ENCODE peak calls at places on chromosome 7, in four cellular contexts. One of them, this sample, is unnamed.

GRCh38 chr7:149734514-149735075 is 38.8 kb downstream of the ZNF467 start:
- DNase-seq in dorsolateral prefrontal cortex: no peak
- DNase-seq in Panc1: no peak
- DNase-seq in AG04450: no peak
- DNase-seq in this sample: no peak

GRCh38 chr7:43697690-43698089 is 31.6 kb downstream of the COA1 start:
- DNase-seq in dorsolateral prefrontal cortex: no peak
- DNase-seq in Panc1: no peak
- DNase-seq in AG04450: no peak
- DNase-seq in this sample: no peak

GRCh38 chr7:128455556-128456254 is at the start of gene HILPDA:
- DNase-seq in dorsolateral prefrontal cortex: peak; percentile 90
- DNase-seq in Panc1: no peak
- DNase-seq in AG04450: peak; percentile 80
- DNase-seq in this sample: peak; percentile 88

GRCh38 chr7:16668978-16669377 is 23.0 kb downstream of the BZW2 start:
- DNase-seq in dorsolateral prefrontal cortex: no peak
- DNase-seq in Panc1: no peak
- DNase-seq in AG04450: no peak
- DNase-seq in this sample: no peak

GRCh38 chr7:42285383-42285824 is 48.4 kb upstream of the GLI3 start:
- DNase-seq in dorsolateral prefrontal cortex: no peak
- DNase-seq in Panc1: no peak
- DNase-seq in AG04450: no peak
- DNase-seq in this sample: no peak

GRCh38 chr7:22842383-22842903 is 19.8 kb upstream of the TOMM7 start:
- DNase-seq in dorsolateral prefrontal cortex: no peak
- DNase-seq in Panc1: no peak
- DNase-seq in AG04450: no peak
- DNase-seq in this sample: no peak

GRCh38 chr7:117393781-117394180 is 33.5 kb downstream of the ASZ1 start:
- DNase-seq in dorsolateral prefrontal cortex: no peak
- DNase-seq in Panc1: no peak
- DNase-seq in AG04450: no peak
- DNase-seq in this sample: no peak

GRCh38 chr7:6564091-6564770 is 13.0 kb upstream of the GRID2IP start:
- DNase-seq in dorsolateral prefrontal cortex: peak; percentile 86
- DNase-seq in Panc1: no peak
- DNase-seq in AG04450: no peak
- DNase-seq in this sample: no peak

GRCh38 chr7:124459101-124460052 is 306.2 kb downstream of the GPR37 start:
- DNase-seq in dorsolateral prefrontal cortex: no peak
- DNase-seq in Panc1: no peak
- DNase-seq in AG04450: peak; percentile 79
- DNase-seq in this sample: no peak

GRCh38 chr7:28579571-28579970 is 167.3 kb downstream of the CREB5 start:
- DNase-seq in dorsolateral prefrontal cortex: no peak
- DNase-seq in Panc1: no peak
- DNase-seq in AG04450: no peak
- DNase-seq in this sample: no peak

GRCh38 chr7:2024227-2024918 is 208.4 kb downstream of the MAD1L1 start:
- DNase-seq in dorsolateral prefrontal cortex: no peak
- DNase-seq in Panc1: no peak
- DNase-seq in AG04450: no peak
- DNase-seq in this sample: no peak

GRCh38 chr7:4470246-4470645 is 211.8 kb upstream of the FOXK1 start:
- DNase-seq in dorsolateral prefrontal cortex: no peak
- DNase-seq in Panc1: no peak
- DNase-seq in AG04450: no peak
- DNase-seq in this sample: no peak

GRCh38 chr7:78490526-78490925 is 692.0 kb downstream of the PHTF2 start:
- DNase-seq in dorsolateral prefrontal cortex: no peak
- DNase-seq in Panc1: no peak
- DNase-seq in AG04450: no peak
- DNase-seq in this sample: no peak

GRCh38 chr7:38839846-38840245 is 69.1 kb downstream of the VPS41 start:
- DNase-seq in dorsolateral prefrontal cortex: no peak
- DNase-seq in Panc1: no peak
- DNase-seq in AG04450: no peak
- DNase-seq in this sample: no peak

GRCh38 chr7:729154-730000 is 2.3 kb upstream of the PRKAR1B start:
- DNase-seq in dorsolateral prefrontal cortex: no peak
- DNase-seq in Panc1: no peak
- DNase-seq in AG04450: no peak
- DNase-seq in this sample: no peak

GRCh38 chr7:116446179-116446855 is 53.2 kb upstream of the CAV2 start:
- DNase-seq in dorsolateral prefrontal cortex: no peak
- DNase-seq in Panc1: no peak
- DNase-seq in AG04450: no peak
- DNase-seq in this sample: no peak

GRCh38 chr7:107045980-107046379 is 1.5 kb downstream of the PRKAR2B start:
- DNase-seq in dorsolateral prefrontal cortex: no peak
- DNase-seq in Panc1: no peak
- DNase-seq in AG04450: peak; percentile 11
- DNase-seq in this sample: no peak

GRCh38 chr7:369981-370621 is 80.1 kb downstream of the FOXL3 start:
- DNase-seq in dorsolateral prefrontal cortex: no peak
- DNase-seq in Panc1: no peak
- DNase-seq in AG04450: no peak
- DNase-seq in this sample: no peak

GRCh38 chr7:110948280-110948679 is 142.6 kb upstream of the LRRN3 start:
- DNase-seq in dorsolateral prefrontal cortex: no peak
- DNase-seq in Panc1: no peak
- DNase-seq in AG04450: no peak
- DNase-seq in this sample: no peak

GRCh38 chr7:159050703-159051102 is 94.0 kb downstream of the VIPR2 start:
- DNase-seq in dorsolateral prefrontal cortex: no peak
- DNase-seq in Panc1: no peak
- DNase-seq in AG04450: no peak
- DNase-seq in this sample: no peak

GRCh38 chr7:31114593-31115343 is 62.7 kb downstream of the ADCYAP1R1 start:
- DNase-seq in dorsolateral prefrontal cortex: peak; percentile 71
- DNase-seq in Panc1: no peak
- DNase-seq in AG04450: no peak
- DNase-seq in this sample: no peak

GRCh38 chr7:32518534-32519140 is 23.3 kb downstream of the AVL9 start:
- DNase-seq in dorsolateral prefrontal cortex: no peak
- DNase-seq in Panc1: no peak
- DNase-seq in AG04450: no peak
- DNase-seq in this sample: no peak

GRCh38 chr7:77415822-77416620 is at the start of gene GSAP:
- DNase-seq in dorsolateral prefrontal cortex: peak; percentile 37
- DNase-seq in Panc1: no peak
- DNase-seq in AG04450: no peak
- DNase-seq in this sample: no peak

GRCh38 chr7:140621326-140622035 is 19.1 kb downstream of the DENND2A start:
- DNase-seq in dorsolateral prefrontal cortex: no peak
- DNase-seq in Panc1: no peak
- DNase-seq in AG04450: no peak
- DNase-seq in this sample: no peak

GRCh38 chr7:78412216-78412858 is 613.8 kb downstream of the PHTF2 start:
- DNase-seq in dorsolateral prefrontal cortex: no peak
- DNase-seq in Panc1: no peak
- DNase-seq in AG04450: no peak
- DNase-seq in this sample: no peak

GRCh38 chr7:115558186-115558585 is 472.4 kb downstream of the TFEC start:
- DNase-seq in dorsolateral prefrontal cortex: no peak
- DNase-seq in Panc1: no peak
- DNase-seq in AG04450: no peak
- DNase-seq in this sample: no peak

GRCh38 chr7:78402096-78402495 is 603.5 kb downstream of the PHTF2 start:
- DNase-seq in dorsolateral prefrontal cortex: no peak
- DNase-seq in Panc1: no peak
- DNase-seq in AG04450: no peak
- DNase-seq in this sample: no peak

GRCh38 chr7:51455086-51455485 is 138.5 kb upstream of the COBL start:
- DNase-seq in dorsolateral prefrontal cortex: no peak
- DNase-seq in Panc1: no peak
- DNase-seq in AG04450: no peak
- DNase-seq in this sample: no peak

GRCh38 chr7:16071246-16071857 is 350.0 kb downstream of the CRPPA start:
- DNase-seq in dorsolateral prefrontal cortex: peak; percentile 5
- DNase-seq in Panc1: peak; percentile 39
- DNase-seq in AG04450: peak; percentile 41
- DNase-seq in this sample: no peak

GRCh38 chr7:80548790-80549530 is 37.1 kb upstream of the GNAT3 start:
- DNase-seq in dorsolateral prefrontal cortex: no peak
- DNase-seq in Panc1: no peak
- DNase-seq in AG04450: no peak
- DNase-seq in this sample: no peak

GRCh38 chr7:3482147-3482921 is 181.3 kb downstream of the SDK1 start:
- DNase-seq in dorsolateral prefrontal cortex: no peak
- DNase-seq in Panc1: peak; percentile 70
- DNase-seq in AG04450: peak; percentile 3
- DNase-seq in this sample: no peak

GRCh38 chr7:34687529-34687928 is 29.5 kb downstream of the NPSR1 start:
- DNase-seq in dorsolateral prefrontal cortex: no peak
- DNase-seq in Panc1: no peak
- DNase-seq in AG04450: no peak
- DNase-seq in this sample: no peak

GRCh38 chr7:158366916-158367633 is 220.5 kb downstream of the PTPRN2 start:
- DNase-seq in dorsolateral prefrontal cortex: peak; percentile 21
- DNase-seq in Panc1: no peak
- DNase-seq in AG04450: no peak
- DNase-seq in this sample: no peak

GRCh38 chr7:41097501-41097900 is 605.4 kb downstream of the INHBA start:
- DNase-seq in dorsolateral prefrontal cortex: no peak
- DNase-seq in Panc1: no peak
- DNase-seq in AG04450: peak; percentile 61
- DNase-seq in this sample: peak; percentile 92

GRCh38 chr7:111018960-111019835 is 71.7 kb upstream of the LRRN3 start:
- DNase-seq in dorsolateral prefrontal cortex: no peak
- DNase-seq in Panc1: no peak
- DNase-seq in AG04450: no peak
- DNase-seq in this sample: no peak

GRCh38 chr7:17530741-17531417 is 232.4 kb downstream of the AHR start:
- DNase-seq in dorsolateral prefrontal cortex: no peak
- DNase-seq in Panc1: no peak
- DNase-seq in AG04450: no peak
- DNase-seq in this sample: no peak

GRCh38 chr7:48040944-48041664 is 5.8 kb downstream of the C7orf57 start:
- DNase-seq in dorsolateral prefrontal cortex: no peak
- DNase-seq in Panc1: no peak
- DNase-seq in AG04450: no peak
- DNase-seq in this sample: no peak

DNA sequence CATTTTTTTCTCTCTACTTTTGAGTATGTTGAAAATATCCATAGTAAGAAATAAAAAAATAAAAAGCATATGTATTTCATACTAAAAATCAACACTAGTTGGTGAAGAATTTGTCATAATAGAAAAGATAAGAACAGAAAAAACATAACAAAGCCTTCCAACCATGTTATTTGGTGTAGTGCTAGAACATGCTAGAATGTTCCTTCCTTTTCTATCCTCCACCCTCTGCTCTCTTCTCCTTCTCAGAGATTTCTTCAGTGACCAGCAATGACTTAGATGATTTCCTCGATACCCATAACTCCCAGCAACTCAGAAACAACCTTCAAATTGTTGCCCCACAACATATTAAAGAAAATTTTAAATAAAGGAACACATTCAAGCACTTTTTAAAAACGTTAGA is 2.6 kb downstream of the ZC3HAV1 start:
- DNase-seq in dorsolateral prefrontal cortex: no peak
- DNase-seq in Panc1: no peak
- DNase-seq in AG04450: no peak
- DNase-seq in this sample: no peak
- H3K27ac ChIP-seq in dorsolateral prefrontal cortex: peak overlapping the region; percentile 12
- H3K27ac ChIP-seq in Panc1: peak overlapping the region; percentile 99
- H3K27ac ChIP-seq in AG04450: no peak overlapping the region
- H3K27ac ChIP-seq in this sample: no peak overlapping the region

GRCh38 chr7:102122026-102122425 is 164.6 kb upstream of the SH2B2 start:
- DNase-seq in dorsolateral prefrontal cortex: no peak
- DNase-seq in Panc1: no peak
- DNase-seq in AG04450: no peak
- DNase-seq in this sample: no peak
- H3K27ac ChIP-seq in dorsolateral prefrontal cortex: no peak overlapping the region
- H3K27ac ChIP-seq in Panc1: no peak overlapping the region
- H3K27ac ChIP-seq in AG04450: peak overlapping the region; percentile 93
- H3K27ac ChIP-seq in this sample: peak overlapping the region; percentile 25

GRCh38 chr7:151368136-151368571 is 26.5 kb downstream of the NUB1 start:
- DNase-seq in dorsolateral prefrontal cortex: peak; percentile 68
- DNase-seq in Panc1: peak; percentile 64
- DNase-seq in AG04450: peak; percentile 39
- DNase-seq in this sample: peak; percentile 12
- H3K27ac ChIP-seq in dorsolateral prefrontal cortex: no peak overlapping the region
- H3K27ac ChIP-seq in Panc1: peak overlapping the region; percentile 52
- H3K27ac ChIP-seq in AG04450: no peak overlapping the region
- H3K27ac ChIP-seq in this sample: no peak overlapping the region

GRCh38 chr7:65448824-65449504 is 75.3 kb downstream of the ZNF92 start:
- DNase-seq in dorsolateral prefrontal cortex: no peak
- DNase-seq in Panc1: no peak
- DNase-seq in AG04450: peak; percentile 24
- DNase-seq in this sample: peak; percentile 89
- H3K27ac ChIP-seq in dorsolateral prefrontal cortex: no peak overlapping the region
- H3K27ac ChIP-seq in Panc1: no peak overlapping the region
- H3K27ac ChIP-seq in AG04450: no peak overlapping the region
- H3K27ac ChIP-seq in this sample: peak overlapping the region; percentile 39

DNA sequence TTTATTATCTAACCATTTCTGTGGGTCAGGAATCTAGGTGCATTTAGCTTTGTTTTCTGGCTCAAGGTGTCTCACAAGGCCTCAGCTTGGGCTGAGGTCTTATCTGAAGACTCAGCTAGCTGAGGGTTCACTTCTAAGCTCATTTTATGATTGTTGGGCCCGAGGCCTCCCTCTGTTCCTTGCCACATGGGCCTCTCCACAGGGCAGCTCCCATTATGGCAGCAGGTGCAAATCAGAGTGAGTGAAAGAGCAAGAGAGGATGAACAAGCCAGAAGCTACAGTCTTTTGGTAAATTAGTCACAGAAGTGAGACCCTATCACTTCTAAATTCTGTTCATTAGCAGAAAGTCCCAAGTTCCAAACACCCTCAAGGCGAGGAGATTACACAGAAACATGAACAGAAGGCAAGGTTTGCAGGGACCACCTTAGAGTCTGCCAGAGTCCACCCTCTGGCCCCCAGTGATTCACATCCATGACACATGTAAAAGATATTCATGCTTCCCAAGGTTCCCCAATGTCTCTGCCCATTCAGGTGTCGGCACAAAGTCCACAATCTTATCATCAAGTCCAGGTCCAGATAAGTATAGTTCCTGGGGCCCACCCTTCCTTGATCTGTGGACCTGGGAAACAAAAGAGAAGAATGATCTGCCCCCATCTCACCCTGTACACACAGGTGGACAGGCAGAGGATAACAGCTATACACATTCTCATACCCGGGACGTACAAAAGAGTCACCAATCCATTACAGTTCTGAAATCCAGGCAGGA is 23.7 kb downstream of the FIGNL1 start:
- DNase-seq in dorsolateral prefrontal cortex: no peak
- DNase-seq in Panc1: no peak
- DNase-seq in AG04450: no peak
- DNase-seq in this sample: no peak
- H3K27ac ChIP-seq in dorsolateral prefrontal cortex: no peak overlapping the region
- H3K27ac ChIP-seq in Panc1: no peak overlapping the region
- H3K27ac ChIP-seq in AG04450: no peak overlapping the region
- H3K27ac ChIP-seq in this sample: no peak overlapping the region